ENCODE peak calls at places on chromosomes 16 and 17, in nine cellular contexts. One of them, this sample, is unnamed.

GRCh38 chr17:45294506-45294905 is 22.3 kb downstream of the MAP3K14 start:
- DNase-seq in activated CD4-positive, alpha-beta T cell treated with anti-CD3 and anti-CD28 coated beads, Interleukin-2, amount 10 ng/mL, durations not matched to agents 24 days and 14 days: no peak
- DNase-seq in activated naive CD8-positive, alpha-beta T cell treated with anti-CD3 and anti-CD28 coated beads, Interleukin-2, amount 50 U/mL, for 24 hours: no peak
- DNase-seq in transverse colon: no peak
- DNase-seq in activated CD8-positive, alpha-beta memory T cell treated with anti-CD3 and anti-CD28 coated beads, Interleukin-2, amount 50 U/mL, for 4 hours: no peak
- DNase-seq in caudate nucleus: no peak
- DNase-seq in NCI-H748 treated with DMSO at 0.1 percent for 48 hours: no peak
- DNase-seq in MM.1S: no peak
- DNase-seq in colonic mucosa: no peak
- DNase-seq in this sample: no peak

GRCh38 chr16:88405325-88406060 is 22.7 kb downstream of the ZNF469 start:
- DNase-seq in caudate nucleus: no peak
- DNase-seq in transverse colon: no peak
- DNase-seq in activated CD8-positive, alpha-beta memory T cell treated with anti-CD3 and anti-CD28 coated beads, Interleukin-2, amount 50 U/mL, for 4 hours: no peak
- DNase-seq in MM.1S: no peak
- DNase-seq in NCI-H748 treated with DMSO at 0.1 percent for 48 hours: no peak
- DNase-seq in colonic mucosa: no peak
- DNase-seq in activated naive CD8-positive, alpha-beta T cell treated with anti-CD3 and anti-CD28 coated beads, Interleukin-2, amount 50 U/mL, for 24 hours: no peak
- DNase-seq in activated CD4-positive, alpha-beta T cell treated with anti-CD3 and anti-CD28 coated beads, Interleukin-2, amount 10 ng/mL, durations not matched to agents 24 days and 14 days: no peak
- DNase-seq in this sample: no peak

GRCh38 chr16:50202926-50203624 is 50.0 kb downstream of the TENT4B start:
- DNase-seq in activated CD8-positive, alpha-beta memory T cell treated with anti-CD3 and anti-CD28 coated beads, Interleukin-2, amount 50 U/mL, for 4 hours: no peak
- DNase-seq in activated CD4-positive, alpha-beta T cell treated with anti-CD3 and anti-CD28 coated beads, Interleukin-2, amount 10 ng/mL, durations not matched to agents 24 days and 14 days: no peak
- DNase-seq in activated naive CD8-positive, alpha-beta T cell treated with anti-CD3 and anti-CD28 coated beads, Interleukin-2, amount 50 U/mL, for 24 hours: no peak
- DNase-seq in colonic mucosa: peak
- DNase-seq in MM.1S: no peak
- DNase-seq in transverse colon: no peak
- DNase-seq in caudate nucleus: no peak
- DNase-seq in NCI-H748 treated with DMSO at 0.1 percent for 48 hours: no peak
- DNase-seq in this sample: no peak

GRCh38 chr16:1413684-1414531 is 596 bp downstream of the UNKL start:
- DNase-seq in activated CD8-positive, alpha-beta memory T cell treated with anti-CD3 and anti-CD28 coated beads, Interleukin-2, amount 50 U/mL, for 4 hours: peak
- DNase-seq in activated naive CD8-positive, alpha-beta T cell treated with anti-CD3 and anti-CD28 coated beads, Interleukin-2, amount 50 U/mL, for 24 hours: peak
- DNase-seq in MM.1S: peak
- DNase-seq in transverse colon: peak
- DNase-seq in NCI-H748 treated with DMSO at 0.1 percent for 48 hours: peak
- DNase-seq in activated CD4-positive, alpha-beta T cell treated with anti-CD3 and anti-CD28 coated beads, Interleukin-2, amount 10 ng/mL, durations not matched to agents 24 days and 14 days: peak
- DNase-seq in caudate nucleus: peak
- DNase-seq in colonic mucosa: peak
- DNase-seq in this sample: peak

GRCh38 chr16:1009358-1010150 is 28.0 kb downstream of the SOX8 start:
- DNase-seq in NCI-H748 treated with DMSO at 0.1 percent for 48 hours: no peak
- DNase-seq in colonic mucosa: no peak
- DNase-seq in activated CD4-positive, alpha-beta T cell treated with anti-CD3 and anti-CD28 coated beads, Interleukin-2, amount 10 ng/mL, durations not matched to agents 24 days and 14 days: no peak
- DNase-seq in transverse colon: no peak
- DNase-seq in caudate nucleus: no peak
- DNase-seq in activated naive CD8-positive, alpha-beta T cell treated with anti-CD3 and anti-CD28 coated beads, Interleukin-2, amount 50 U/mL, for 24 hours: no peak
- DNase-seq in MM.1S: no peak
- DNase-seq in activated CD8-positive, alpha-beta memory T cell treated with anti-CD3 and anti-CD28 coated beads, Interleukin-2, amount 50 U/mL, for 4 hours: no peak
- DNase-seq in this sample: no peak

GRCh38 chr16:56311208-56312027 is 113.9 kb downstream of the AMFR start:
- DNase-seq in NCI-H748 treated with DMSO at 0.1 percent for 48 hours: peak
- DNase-seq in activated naive CD8-positive, alpha-beta T cell treated with anti-CD3 and anti-CD28 coated beads, Interleukin-2, amount 50 U/mL, for 24 hours: no peak
- DNase-seq in caudate nucleus: no peak
- DNase-seq in activated CD4-positive, alpha-beta T cell treated with anti-CD3 and anti-CD28 coated beads, Interleukin-2, amount 10 ng/mL, durations not matched to agents 24 days and 14 days: no peak
- DNase-seq in activated CD8-positive, alpha-beta memory T cell treated with anti-CD3 and anti-CD28 coated beads, Interleukin-2, amount 50 U/mL, for 4 hours: no peak
- DNase-seq in transverse colon: no peak
- DNase-seq in MM.1S: no peak
- DNase-seq in colonic mucosa: no peak
- DNase-seq in this sample: no peak

GRCh38 chr17:18191967-18192366 is 8.3 kb downstream of the ALKBH5 start:
- DNase-seq in activated CD8-positive, alpha-beta memory T cell treated with anti-CD3 and anti-CD28 coated beads, Interleukin-2, amount 50 U/mL, for 4 hours: no peak
- DNase-seq in NCI-H748 treated with DMSO at 0.1 percent for 48 hours: no peak
- DNase-seq in colonic mucosa: no peak
- DNase-seq in MM.1S: no peak
- DNase-seq in transverse colon: no peak
- DNase-seq in caudate nucleus: no peak
- DNase-seq in activated CD4-positive, alpha-beta T cell treated with anti-CD3 and anti-CD28 coated beads, Interleukin-2, amount 10 ng/mL, durations not matched to agents 24 days and 14 days: no peak
- DNase-seq in activated naive CD8-positive, alpha-beta T cell treated with anti-CD3 and anti-CD28 coated beads, Interleukin-2, amount 50 U/mL, for 24 hours: no peak
- DNase-seq in this sample: no peak

GRCh38 chr16:3141781-3142311 is 7.0 kb downstream of the ZNF213 start:
- DNase-seq in activated naive CD8-positive, alpha-beta T cell treated with anti-CD3 and anti-CD28 coated beads, Interleukin-2, amount 50 U/mL, for 24 hours: no peak
- DNase-seq in activated CD4-positive, alpha-beta T cell treated with anti-CD3 and anti-CD28 coated beads, Interleukin-2, amount 10 ng/mL, durations not matched to agents 24 days and 14 days: no peak
- DNase-seq in MM.1S: no peak
- DNase-seq in caudate nucleus: no peak
- DNase-seq in activated CD8-positive, alpha-beta memory T cell treated with anti-CD3 and anti-CD28 coated beads, Interleukin-2, amount 50 U/mL, for 4 hours: no peak
- DNase-seq in transverse colon: no peak
- DNase-seq in NCI-H748 treated with DMSO at 0.1 percent for 48 hours: no peak
- DNase-seq in colonic mucosa: no peak
- DNase-seq in this sample: no peak

GRCh38 chr16:86929149-86929871 is 351.0 kb downstream of the FOXL1 start:
- DNase-seq in transverse colon: no peak
- DNase-seq in activated CD8-positive, alpha-beta memory T cell treated with anti-CD3 and anti-CD28 coated beads, Interleukin-2, amount 50 U/mL, for 4 hours: no peak
- DNase-seq in MM.1S: no peak
- DNase-seq in activated CD4-positive, alpha-beta T cell treated with anti-CD3 and anti-CD28 coated beads, Interleukin-2, amount 10 ng/mL, durations not matched to agents 24 days and 14 days: no peak
- DNase-seq in caudate nucleus: no peak
- DNase-seq in NCI-H748 treated with DMSO at 0.1 percent for 48 hours: no peak
- DNase-seq in colonic mucosa: no peak
- DNase-seq in activated naive CD8-positive, alpha-beta T cell treated with anti-CD3 and anti-CD28 coated beads, Interleukin-2, amount 50 U/mL, for 24 hours: no peak
- DNase-seq in this sample: no peak

GRCh38 chr16:1289480-1289872 is 20.0 kb upstream of the UBE2I start:
- DNase-seq in MM.1S: no peak
- DNase-seq in transverse colon: no peak
- DNase-seq in colonic mucosa: no peak
- DNase-seq in activated naive CD8-positive, alpha-beta T cell treated with anti-CD3 and anti-CD28 coated beads, Interleukin-2, amount 50 U/mL, for 24 hours: no peak
- DNase-seq in NCI-H748 treated with DMSO at 0.1 percent for 48 hours: no peak
- DNase-seq in activated CD4-positive, alpha-beta T cell treated with anti-CD3 and anti-CD28 coated beads, Interleukin-2, amount 10 ng/mL, durations not matched to agents 24 days and 14 days: no peak
- DNase-seq in activated CD8-positive, alpha-beta memory T cell treated with anti-CD3 and anti-CD28 coated beads, Interleukin-2, amount 50 U/mL, for 4 hours: no peak
- DNase-seq in caudate nucleus: no peak
- DNase-seq in this sample: no peak

GRCh38 chr17:72254808-72255449 is 134.1 kb downstream of the SOX9 start:
- DNase-seq in MM.1S: no peak
- DNase-seq in colonic mucosa: no peak
- DNase-seq in activated CD4-positive, alpha-beta T cell treated with anti-CD3 and anti-CD28 coated beads, Interleukin-2, amount 10 ng/mL, durations not matched to agents 24 days and 14 days: no peak
- DNase-seq in activated naive CD8-positive, alpha-beta T cell treated with anti-CD3 and anti-CD28 coated beads, Interleukin-2, amount 50 U/mL, for 24 hours: no peak
- DNase-seq in NCI-H748 treated with DMSO at 0.1 percent for 48 hours: no peak
- DNase-seq in caudate nucleus: no peak
- DNase-seq in activated CD8-positive, alpha-beta memory T cell treated with anti-CD3 and anti-CD28 coated beads, Interleukin-2, amount 50 U/mL, for 4 hours: no peak
- DNase-seq in transverse colon: no peak
- DNase-seq in this sample: no peak

GRCh38 chr17:74128456-74128855 is 75.0 kb upstream of the RPL38 start:
- DNase-seq in activated CD4-positive, alpha-beta T cell treated with anti-CD3 and anti-CD28 coated beads, Interleukin-2, amount 10 ng/mL, durations not matched to agents 24 days and 14 days: no peak
- DNase-seq in activated naive CD8-positive, alpha-beta T cell treated with anti-CD3 and anti-CD28 coated beads, Interleukin-2, amount 50 U/mL, for 24 hours: no peak
- DNase-seq in NCI-H748 treated with DMSO at 0.1 percent for 48 hours: no peak
- DNase-seq in caudate nucleus: no peak
- DNase-seq in colonic mucosa: no peak
- DNase-seq in MM.1S: no peak
- DNase-seq in activated CD8-positive, alpha-beta memory T cell treated with anti-CD3 and anti-CD28 coated beads, Interleukin-2, amount 50 U/mL, for 4 hours: no peak
- DNase-seq in transverse colon: no peak
- DNase-seq in this sample: no peak

GRCh38 chr16:50234771-50235556 is 31.4 kb upstream of the ADCY7 start:
- DNase-seq in colonic mucosa: no peak
- DNase-seq in transverse colon: no peak
- DNase-seq in caudate nucleus: no peak
- DNase-seq in activated CD4-positive, alpha-beta T cell treated with anti-CD3 and anti-CD28 coated beads, Interleukin-2, amount 10 ng/mL, durations not matched to agents 24 days and 14 days: no peak
- DNase-seq in MM.1S: no peak
- DNase-seq in NCI-H748 treated with DMSO at 0.1 percent for 48 hours: no peak
- DNase-seq in activated naive CD8-positive, alpha-beta T cell treated with anti-CD3 and anti-CD28 coated beads, Interleukin-2, amount 50 U/mL, for 24 hours: no peak
- DNase-seq in activated CD8-positive, alpha-beta memory T cell treated with anti-CD3 and anti-CD28 coated beads, Interleukin-2, amount 50 U/mL, for 4 hours: no peak
- DNase-seq in this sample: no peak

GRCh38 chr17:34307110-34307509 is 12.1 kb upstream of the CCL8 start:
- DNase-seq in activated CD8-positive, alpha-beta memory T cell treated with anti-CD3 and anti-CD28 coated beads, Interleukin-2, amount 50 U/mL, for 4 hours: no peak
- DNase-seq in caudate nucleus: no peak
- DNase-seq in MM.1S: no peak
- DNase-seq in activated naive CD8-positive, alpha-beta T cell treated with anti-CD3 and anti-CD28 coated beads, Interleukin-2, amount 50 U/mL, for 24 hours: no peak
- DNase-seq in colonic mucosa: no peak
- DNase-seq in activated CD4-positive, alpha-beta T cell treated with anti-CD3 and anti-CD28 coated beads, Interleukin-2, amount 10 ng/mL, durations not matched to agents 24 days and 14 days: peak
- DNase-seq in transverse colon: no peak
- DNase-seq in NCI-H748 treated with DMSO at 0.1 percent for 48 hours: no peak
- DNase-seq in this sample: no peak

GRCh38 chr16:87604572-87605135 is 2.3 kb downstream of the JPH3 start:
- DNase-seq in activated naive CD8-positive, alpha-beta T cell treated with anti-CD3 and anti-CD28 coated beads, Interleukin-2, amount 50 U/mL, for 24 hours: no peak
- DNase-seq in activated CD4-positive, alpha-beta T cell treated with anti-CD3 and anti-CD28 coated beads, Interleukin-2, amount 10 ng/mL, durations not matched to agents 24 days and 14 days: no peak
- DNase-seq in MM.1S: no peak
- DNase-seq in transverse colon: no peak
- DNase-seq in colonic mucosa: no peak
- DNase-seq in activated CD8-positive, alpha-beta memory T cell treated with anti-CD3 and anti-CD28 coated beads, Interleukin-2, amount 50 U/mL, for 4 hours: no peak
- DNase-seq in caudate nucleus: no peak
- DNase-seq in NCI-H748 treated with DMSO at 0.1 percent for 48 hours: no peak
- DNase-seq in this sample: peak

GRCh38 chr17:76707985-76708807 is 2.6 kb downstream of the MXRA7 start:
- DNase-seq in activated naive CD8-positive, alpha-beta T cell treated with anti-CD3 and anti-CD28 coated beads, Interleukin-2, amount 50 U/mL, for 24 hours: no peak
- DNase-seq in caudate nucleus: peak
- DNase-seq in colonic mucosa: no peak
- DNase-seq in activated CD4-positive, alpha-beta T cell treated with anti-CD3 and anti-CD28 coated beads, Interleukin-2, amount 10 ng/mL, durations not matched to agents 24 days and 14 days: no peak
- DNase-seq in transverse colon: no peak
- DNase-seq in MM.1S: no peak
- DNase-seq in NCI-H748 treated with DMSO at 0.1 percent for 48 hours: no peak
- DNase-seq in activated CD8-positive, alpha-beta memory T cell treated with anti-CD3 and anti-CD28 coated beads, Interleukin-2, amount 50 U/mL, for 4 hours: no peak
- DNase-seq in this sample: no peak

GRCh38 chr17:33725675-33726271 is 432.7 kb upstream of the ASIC2 start:
- DNase-seq in activated CD4-positive, alpha-beta T cell treated with anti-CD3 and anti-CD28 coated beads, Interleukin-2, amount 10 ng/mL, durations not matched to agents 24 days and 14 days: peak
- DNase-seq in caudate nucleus: peak
- DNase-seq in transverse colon: peak
- DNase-seq in colonic mucosa: peak
- DNase-seq in NCI-H748 treated with DMSO at 0.1 percent for 48 hours: peak
- DNase-seq in activated naive CD8-positive, alpha-beta T cell treated with anti-CD3 and anti-CD28 coated beads, Interleukin-2, amount 50 U/mL, for 24 hours: peak
- DNase-seq in MM.1S: peak
- DNase-seq in activated CD8-positive, alpha-beta memory T cell treated with anti-CD3 and anti-CD28 coated beads, Interleukin-2, amount 50 U/mL, for 4 hours: no peak
- DNase-seq in this sample: no peak

GRCh38 chr16:65180986-65181710 is 59.3 kb upstream of the CDH11 start:
- DNase-seq in activated naive CD8-positive, alpha-beta T cell treated with anti-CD3 and anti-CD28 coated beads, Interleukin-2, amount 50 U/mL, for 24 hours: no peak
- DNase-seq in activated CD4-positive, alpha-beta T cell treated with anti-CD3 and anti-CD28 coated beads, Interleukin-2, amount 10 ng/mL, durations not matched to agents 24 days and 14 days: no peak
- DNase-seq in MM.1S: no peak
- DNase-seq in colonic mucosa: no peak
- DNase-seq in NCI-H748 treated with DMSO at 0.1 percent for 48 hours: no peak
- DNase-seq in transverse colon: no peak
- DNase-seq in caudate nucleus: no peak
- DNase-seq in activated CD8-positive, alpha-beta memory T cell treated with anti-CD3 and anti-CD28 coated beads, Interleukin-2, amount 50 U/mL, for 4 hours: no peak
- DNase-seq in this sample: no peak

GRCh38 chr16:85172465-85173071 is 60.3 kb upstream of the CIBAR2 start:
- DNase-seq in activated CD4-positive, alpha-beta T cell treated with anti-CD3 and anti-CD28 coated beads, Interleukin-2, amount 10 ng/mL, durations not matched to agents 24 days and 14 days: no peak
- DNase-seq in colonic mucosa: peak
- DNase-seq in caudate nucleus: no peak
- DNase-seq in NCI-H748 treated with DMSO at 0.1 percent for 48 hours: no peak
- DNase-seq in MM.1S: no peak
- DNase-seq in activated naive CD8-positive, alpha-beta T cell treated with anti-CD3 and anti-CD28 coated beads, Interleukin-2, amount 50 U/mL, for 24 hours: no peak
- DNase-seq in transverse colon: no peak
- DNase-seq in activated CD8-positive, alpha-beta memory T cell treated with anti-CD3 and anti-CD28 coated beads, Interleukin-2, amount 50 U/mL, for 4 hours: no peak
- DNase-seq in this sample: peak

GRCh38 chr17:69639096-69639495 is 224.6 kb downstream of the MAP2K6 start:
- DNase-seq in caudate nucleus: no peak
- DNase-seq in activated naive CD8-positive, alpha-beta T cell treated with anti-CD3 and anti-CD28 coated beads, Interleukin-2, amount 50 U/mL, for 24 hours: no peak
- DNase-seq in transverse colon: no peak
- DNase-seq in NCI-H748 treated with DMSO at 0.1 percent for 48 hours: no peak
- DNase-seq in MM.1S: no peak
- DNase-seq in colonic mucosa: no peak
- DNase-seq in activated CD8-positive, alpha-beta memory T cell treated with anti-CD3 and anti-CD28 coated beads, Interleukin-2, amount 50 U/mL, for 4 hours: no peak
- DNase-seq in activated CD4-positive, alpha-beta T cell treated with anti-CD3 and anti-CD28 coated beads, Interleukin-2, amount 10 ng/mL, durations not matched to agents 24 days and 14 days: no peak
- DNase-seq in this sample: no peak

GRCh38 chr16:56424791-56425438 is 430 bp downstream of the AMFR start:
- DNase-seq in transverse colon: peak
- DNase-seq in NCI-H748 treated with DMSO at 0.1 percent for 48 hours: no peak
- DNase-seq in colonic mucosa: peak
- DNase-seq in MM.1S: peak
- DNase-seq in activated CD8-positive, alpha-beta memory T cell treated with anti-CD3 and anti-CD28 coated beads, Interleukin-2, amount 50 U/mL, for 4 hours: peak
- DNase-seq in caudate nucleus: no peak
- DNase-seq in activated naive CD8-positive, alpha-beta T cell treated with anti-CD3 and anti-CD28 coated beads, Interleukin-2, amount 50 U/mL, for 24 hours: peak
- DNase-seq in activated CD4-positive, alpha-beta T cell treated with anti-CD3 and anti-CD28 coated beads, Interleukin-2, amount 10 ng/mL, durations not matched to agents 24 days and 14 days: peak
- DNase-seq in this sample: peak

GRCh38 chr16:89722392-89723278 is 1.3 kb downstream of the ZNF276 start:
- DNase-seq in activated CD8-positive, alpha-beta memory T cell treated with anti-CD3 and anti-CD28 coated beads, Interleukin-2, amount 50 U/mL, for 4 hours: peak
- DNase-seq in NCI-H748 treated with DMSO at 0.1 percent for 48 hours: no peak
- DNase-seq in MM.1S: peak
- DNase-seq in caudate nucleus: peak
- DNase-seq in colonic mucosa: peak
- DNase-seq in activated naive CD8-positive, alpha-beta T cell treated with anti-CD3 and anti-CD28 coated beads, Interleukin-2, amount 50 U/mL, for 24 hours: peak
- DNase-seq in activated CD4-positive, alpha-beta T cell treated with anti-CD3 and anti-CD28 coated beads, Interleukin-2, amount 10 ng/mL, durations not matched to agents 24 days and 14 days: peak
- DNase-seq in transverse colon: peak
- DNase-seq in this sample: no peak

GRCh38 chr16:49010879-49011278 is 270.8 kb downstream of the CBLN1 start:
- DNase-seq in NCI-H748 treated with DMSO at 0.1 percent for 48 hours: no peak
- DNase-seq in colonic mucosa: no peak
- DNase-seq in activated naive CD8-positive, alpha-beta T cell treated with anti-CD3 and anti-CD28 coated beads, Interleukin-2, amount 50 U/mL, for 24 hours: no peak
- DNase-seq in MM.1S: no peak
- DNase-seq in activated CD4-positive, alpha-beta T cell treated with anti-CD3 and anti-CD28 coated beads, Interleukin-2, amount 10 ng/mL, durations not matched to agents 24 days and 14 days: no peak
- DNase-seq in caudate nucleus: no peak
- DNase-seq in transverse colon: no peak
- DNase-seq in activated CD8-positive, alpha-beta memory T cell treated with anti-CD3 and anti-CD28 coated beads, Interleukin-2, amount 50 U/mL, for 4 hours: no peak
- DNase-seq in this sample: no peak

GRCh38 chr17:61444831-61445230 is 7.4 kb upstream of the TBX4 start:
- DNase-seq in activated CD8-positive, alpha-beta memory T cell treated with anti-CD3 and anti-CD28 coated beads, Interleukin-2, amount 50 U/mL, for 4 hours: no peak
- DNase-seq in NCI-H748 treated with DMSO at 0.1 percent for 48 hours: no peak
- DNase-seq in colonic mucosa: no peak
- DNase-seq in activated naive CD8-positive, alpha-beta T cell treated with anti-CD3 and anti-CD28 coated beads, Interleukin-2, amount 50 U/mL, for 24 hours: no peak
- DNase-seq in MM.1S: no peak
- DNase-seq in activated CD4-positive, alpha-beta T cell treated with anti-CD3 and anti-CD28 coated beads, Interleukin-2, amount 10 ng/mL, durations not matched to agents 24 days and 14 days: no peak
- DNase-seq in caudate nucleus: no peak
- DNase-seq in transverse colon: no peak
- DNase-seq in this sample: no peak

GRCh38 chr16:27448531-27449433 is 46.8 kb downstream of the IL21R start:
- DNase-seq in activated naive CD8-positive, alpha-beta T cell treated with anti-CD3 and anti-CD28 coated beads, Interleukin-2, amount 50 U/mL, for 24 hours: no peak
- DNase-seq in caudate nucleus: no peak
- DNase-seq in NCI-H748 treated with DMSO at 0.1 percent for 48 hours: no peak
- DNase-seq in activated CD4-positive, alpha-beta T cell treated with anti-CD3 and anti-CD28 coated beads, Interleukin-2, amount 10 ng/mL, durations not matched to agents 24 days and 14 days: no peak
- DNase-seq in colonic mucosa: no peak
- DNase-seq in MM.1S: no peak
- DNase-seq in activated CD8-positive, alpha-beta memory T cell treated with anti-CD3 and anti-CD28 coated beads, Interleukin-2, amount 50 U/mL, for 4 hours: peak
- DNase-seq in transverse colon: no peak
- DNase-seq in this sample: no peak

GRCh38 chr17:47987240-47987835 is 16.4 kb downstream of the CDK5RAP3 start:
- DNase-seq in activated naive CD8-positive, alpha-beta T cell treated with anti-CD3 and anti-CD28 coated beads, Interleukin-2, amount 50 U/mL, for 24 hours: no peak
- DNase-seq in colonic mucosa: no peak
- DNase-seq in activated CD4-positive, alpha-beta T cell treated with anti-CD3 and anti-CD28 coated beads, Interleukin-2, amount 10 ng/mL, durations not matched to agents 24 days and 14 days: no peak
- DNase-seq in MM.1S: no peak
- DNase-seq in activated CD8-positive, alpha-beta memory T cell treated with anti-CD3 and anti-CD28 coated beads, Interleukin-2, amount 50 U/mL, for 4 hours: no peak
- DNase-seq in caudate nucleus: no peak
- DNase-seq in NCI-H748 treated with DMSO at 0.1 percent for 48 hours: no peak
- DNase-seq in transverse colon: no peak
- DNase-seq in this sample: peak

GRCh38 chr16:89786474-89787364 is 29.7 kb downstream of the FANCA start:
- DNase-seq in activated CD8-positive, alpha-beta memory T cell treated with anti-CD3 and anti-CD28 coated beads, Interleukin-2, amount 50 U/mL, for 4 hours: no peak
- DNase-seq in colonic mucosa: no peak
- DNase-seq in transverse colon: no peak
- DNase-seq in activated CD4-positive, alpha-beta T cell treated with anti-CD3 and anti-CD28 coated beads, Interleukin-2, amount 10 ng/mL, durations not matched to agents 24 days and 14 days: no peak
- DNase-seq in NCI-H748 treated with DMSO at 0.1 percent for 48 hours: no peak
- DNase-seq in activated naive CD8-positive, alpha-beta T cell treated with anti-CD3 and anti-CD28 coated beads, Interleukin-2, amount 50 U/mL, for 24 hours: no peak
- DNase-seq in caudate nucleus: no peak
- DNase-seq in MM.1S: no peak
- DNase-seq in this sample: no peak

GRCh38 chr17:39761861-39762496 is 24.2 kb downstream of the GRB7 start:
- DNase-seq in NCI-H748 treated with DMSO at 0.1 percent for 48 hours: no peak
- DNase-seq in caudate nucleus: no peak
- DNase-seq in activated naive CD8-positive, alpha-beta T cell treated with anti-CD3 and anti-CD28 coated beads, Interleukin-2, amount 50 U/mL, for 24 hours: no peak
- DNase-seq in colonic mucosa: no peak
- DNase-seq in MM.1S: no peak
- DNase-seq in activated CD8-positive, alpha-beta memory T cell treated with anti-CD3 and anti-CD28 coated beads, Interleukin-2, amount 50 U/mL, for 4 hours: no peak
- DNase-seq in transverse colon: no peak
- DNase-seq in activated CD4-positive, alpha-beta T cell treated with anti-CD3 and anti-CD28 coated beads, Interleukin-2, amount 10 ng/mL, durations not matched to agents 24 days and 14 days: no peak
- DNase-seq in this sample: no peak

GRCh38 chr16:14370736-14371234 is 259.3 kb downstream of the PARN start:
- DNase-seq in MM.1S: no peak
- DNase-seq in NCI-H748 treated with DMSO at 0.1 percent for 48 hours: no peak
- DNase-seq in transverse colon: no peak
- DNase-seq in colonic mucosa: no peak
- DNase-seq in caudate nucleus: no peak
- DNase-seq in activated naive CD8-positive, alpha-beta T cell treated with anti-CD3 and anti-CD28 coated beads, Interleukin-2, amount 50 U/mL, for 24 hours: no peak
- DNase-seq in activated CD8-positive, alpha-beta memory T cell treated with anti-CD3 and anti-CD28 coated beads, Interleukin-2, amount 50 U/mL, for 4 hours: no peak
- DNase-seq in activated CD4-positive, alpha-beta T cell treated with anti-CD3 and anti-CD28 coated beads, Interleukin-2, amount 10 ng/mL, durations not matched to agents 24 days and 14 days: no peak
- DNase-seq in this sample: no peak

GRCh38 chr16:54651851-54652770 is 278.6 kb upstream of the IRX5 start:
- DNase-seq in colonic mucosa: no peak
- DNase-seq in activated CD4-positive, alpha-beta T cell treated with anti-CD3 and anti-CD28 coated beads, Interleukin-2, amount 10 ng/mL, durations not matched to agents 24 days and 14 days: no peak
- DNase-seq in transverse colon: no peak
- DNase-seq in MM.1S: no peak
- DNase-seq in activated CD8-positive, alpha-beta memory T cell treated with anti-CD3 and anti-CD28 coated beads, Interleukin-2, amount 50 U/mL, for 4 hours: no peak
- DNase-seq in NCI-H748 treated with DMSO at 0.1 percent for 48 hours: no peak
- DNase-seq in caudate nucleus: no peak
- DNase-seq in activated naive CD8-positive, alpha-beta T cell treated with anti-CD3 and anti-CD28 coated beads, Interleukin-2, amount 50 U/mL, for 24 hours: no peak
- DNase-seq in this sample: no peak

GRCh38 chr16:19515765-19516164 is 6.1 kb downstream of the GDE1 start:
- DNase-seq in caudate nucleus: no peak
- DNase-seq in NCI-H748 treated with DMSO at 0.1 percent for 48 hours: no peak
- DNase-seq in activated CD8-positive, alpha-beta memory T cell treated with anti-CD3 and anti-CD28 coated beads, Interleukin-2, amount 50 U/mL, for 4 hours: no peak
- DNase-seq in activated CD4-positive, alpha-beta T cell treated with anti-CD3 and anti-CD28 coated beads, Interleukin-2, amount 10 ng/mL, durations not matched to agents 24 days and 14 days: no peak
- DNase-seq in activated naive CD8-positive, alpha-beta T cell treated with anti-CD3 and anti-CD28 coated beads, Interleukin-2, amount 50 U/mL, for 24 hours: no peak
- DNase-seq in colonic mucosa: no peak
- DNase-seq in transverse colon: no peak
- DNase-seq in MM.1S: no peak
- DNase-seq in this sample: no peak